ENCODE peak calls at places on chromosomes 4 and X, in seven cellular contexts. B, F, N, H, U, T and Y are unnamed samples.

GRCh38 chr4:28229092-28229491 is 1368.5 kb downstream of the STIM2 start:
- DNase-seq in B (no peak), F (no peak), N (no peak), H (no peak), U (no peak), T (no peak), Y (no peak)

GRCh38 chr4:8771258-8771590 is 100.4 kb downstream of the HMX1 start:
- DNase-seq in B (no peak), F (no peak), N (no peak), H (no peak), U (no peak), T (no peak), Y (no peak)

GRCh38 chrX:155857561-155857960 is 23.6 kb upstream of the VAMP7 start:
- DNase-seq in B (no peak), F (no peak), N (no peak), H (no peak), U (peak; percentile 13), T (no peak), Y (no peak)

GRCh38 chr4:3079694-3080123 is 5.2 kb downstream of the HTT start:
- DNase-seq in B (no peak), F (no peak), N (peak; percentile 44), H (no peak), U (no peak), T (no peak), Y (no peak)

GRCh38 chr4:6568689-6569332 is 6.2 kb upstream of the MAN2B2 start:
- DNase-seq in B (no peak), F (no peak), N (no peak), H (no peak), U (peak; percentile 48), T (peak; percentile 56), Y (no peak)

GRCh38 chrX:52577464-52578173 is 60.8 kb upstream of the XAGE1B start:
- DNase-seq in B (no peak), F (no peak), N (no peak), H (no peak), U (no peak), T (no peak), Y (no peak)

GRCh38 chrX:16785247-16786138 is 773 bp upstream of the TXLNG start:
- DNase-seq in B (no peak), F (peak; percentile 5), N (peak; percentile 44), H (no peak), U (no peak), T (no peak), Y (no peak)

GRCh38 chr4:2725380-2725779 is 30.8 kb downstream of the TNIP2 start:
- DNase-seq in B (no peak), F (no peak), N (no peak), H (no peak), U (no peak), T (no peak), Y (no peak)

GRCh38 chrX:132636080-132636479 is 147.2 kb upstream of the MBNL3 start:
- DNase-seq in B (no peak), F (no peak), N (no peak), H (no peak), U (peak; percentile 10), T (no peak), Y (no peak)

GRCh38 chr4:4521069-4521468 is 20.8 kb downstream of the STX18 start:
- DNase-seq in B (no peak), F (no peak), N (no peak), H (no peak), U (no peak), T (no peak), Y (no peak)